ENCODE peak calls at places on chromosomes 13 and 19, in seven cellular contexts. One of them, this sample, is unnamed.

GRCh38 chr13:23020246-23020843 is 160.4 kb upstream of the SGCG start:
- DNase-seq in brain microvascular endothelial cell: peak
- DNase-seq in NB4: peak
- DNase-seq in EL: peak
- DNase-seq in stimulated activated CD8-positive, alpha-beta memory T cell treated with anti-CD3 and anti-CD28 coated beads, Interleukin-4, amount 100 ng/mL, for 1 hour: no peak
- DNase-seq in Caki2: peak
- DNase-seq in stimulated activated CD4-positive, alpha-beta T cell treated with anti-CD3 and anti-CD28 coated beads, Interleukin-4, amount 100 ng/mL, for 4 hours: no peak
- DNase-seq in this sample: peak

GRCh38 chr13:60716296-60716695 is 319.3 kb downstream of the TDRD3 start:
- DNase-seq in EL: no peak
- DNase-seq in brain microvascular endothelial cell: no peak
- DNase-seq in Caki2: no peak
- DNase-seq in NB4: no peak
- DNase-seq in stimulated activated CD4-positive, alpha-beta T cell treated with anti-CD3 and anti-CD28 coated beads, Interleukin-4, amount 100 ng/mL, for 4 hours: no peak
- DNase-seq in stimulated activated CD8-positive, alpha-beta memory T cell treated with anti-CD3 and anti-CD28 coated beads, Interleukin-4, amount 100 ng/mL, for 1 hour: no peak
- DNase-seq in this sample: no peak

GRCh38 chr19:19528721-19529490 is at the start of gene YJEFN3:
- DNase-seq in stimulated activated CD8-positive, alpha-beta memory T cell treated with anti-CD3 and anti-CD28 coated beads, Interleukin-4, amount 100 ng/mL, for 1 hour: no peak
- DNase-seq in EL: no peak
- DNase-seq in brain microvascular endothelial cell: peak
- DNase-seq in Caki2: no peak
- DNase-seq in stimulated activated CD4-positive, alpha-beta T cell treated with anti-CD3 and anti-CD28 coated beads, Interleukin-4, amount 100 ng/mL, for 4 hours: no peak
- DNase-seq in NB4: no peak
- DNase-seq in this sample: no peak

GRCh38 chr19:33613601-33614000 is 8.2 kb upstream of the CHST8 start:
- DNase-seq in stimulated activated CD8-positive, alpha-beta memory T cell treated with anti-CD3 and anti-CD28 coated beads, Interleukin-4, amount 100 ng/mL, for 1 hour: no peak
- DNase-seq in stimulated activated CD4-positive, alpha-beta T cell treated with anti-CD3 and anti-CD28 coated beads, Interleukin-4, amount 100 ng/mL, for 4 hours: no peak
- DNase-seq in brain microvascular endothelial cell: no peak
- DNase-seq in NB4: no peak
- DNase-seq in EL: no peak
- DNase-seq in Caki2: no peak
- DNase-seq in this sample: no peak

GRCh38 chr19:50549927-50550593 is 18.2 kb downstream of the LRRC4B start:
- DNase-seq in brain microvascular endothelial cell: no peak
- DNase-seq in NB4: no peak
- DNase-seq in stimulated activated CD4-positive, alpha-beta T cell treated with anti-CD3 and anti-CD28 coated beads, Interleukin-4, amount 100 ng/mL, for 4 hours: no peak
- DNase-seq in EL: no peak
- DNase-seq in stimulated activated CD8-positive, alpha-beta memory T cell treated with anti-CD3 and anti-CD28 coated beads, Interleukin-4, amount 100 ng/mL, for 1 hour: no peak
- DNase-seq in Caki2: no peak
- DNase-seq in this sample: no peak

GRCh38 chr13:49625392-49626137 is 2.7 kb upstream of the ARL11 start:
- DNase-seq in stimulated activated CD4-positive, alpha-beta T cell treated with anti-CD3 and anti-CD28 coated beads, Interleukin-4, amount 100 ng/mL, for 4 hours: no peak
- DNase-seq in NB4: no peak
- DNase-seq in Caki2: peak
- DNase-seq in brain microvascular endothelial cell: peak
- DNase-seq in stimulated activated CD8-positive, alpha-beta memory T cell treated with anti-CD3 and anti-CD28 coated beads, Interleukin-4, amount 100 ng/mL, for 1 hour: no peak
- DNase-seq in EL: no peak
- DNase-seq in this sample: no peak

GRCh38 chr13:29704648-29705047 is 109.2 kb upstream of the SLC7A1 start:
- DNase-seq in Caki2: no peak
- DNase-seq in EL: no peak
- DNase-seq in brain microvascular endothelial cell: peak
- DNase-seq in stimulated activated CD4-positive, alpha-beta T cell treated with anti-CD3 and anti-CD28 coated beads, Interleukin-4, amount 100 ng/mL, for 4 hours: no peak
- DNase-seq in NB4: no peak
- DNase-seq in stimulated activated CD8-positive, alpha-beta memory T cell treated with anti-CD3 and anti-CD28 coated beads, Interleukin-4, amount 100 ng/mL, for 1 hour: no peak
- DNase-seq in this sample: no peak

GRCh38 chr13:64910061-64910460 is 2320.1 kb downstream of the PCDH9 start:
- DNase-seq in brain microvascular endothelial cell: no peak
- DNase-seq in EL: no peak
- DNase-seq in stimulated activated CD8-positive, alpha-beta memory T cell treated with anti-CD3 and anti-CD28 coated beads, Interleukin-4, amount 100 ng/mL, for 1 hour: no peak
- DNase-seq in Caki2: no peak
- DNase-seq in NB4: no peak
- DNase-seq in stimulated activated CD4-positive, alpha-beta T cell treated with anti-CD3 and anti-CD28 coated beads, Interleukin-4, amount 100 ng/mL, for 4 hours: no peak
- DNase-seq in this sample: no peak

GRCh38 chr19:41134616-41135015 is 20.4 kb downstream of the CYP2F1 start:
- DNase-seq in EL: no peak
- DNase-seq in stimulated activated CD8-positive, alpha-beta memory T cell treated with anti-CD3 and anti-CD28 coated beads, Interleukin-4, amount 100 ng/mL, for 1 hour: no peak
- DNase-seq in stimulated activated CD4-positive, alpha-beta T cell treated with anti-CD3 and anti-CD28 coated beads, Interleukin-4, amount 100 ng/mL, for 4 hours: no peak
- DNase-seq in Caki2: no peak
- DNase-seq in NB4: no peak
- DNase-seq in brain microvascular endothelial cell: no peak
- DNase-seq in this sample: no peak

GRCh38 chr13:31037351-31037750 is 104.9 kb downstream of the TEX26 start:
- DNase-seq in EL: no peak
- DNase-seq in Caki2: no peak
- DNase-seq in stimulated activated CD4-positive, alpha-beta T cell treated with anti-CD3 and anti-CD28 coated beads, Interleukin-4, amount 100 ng/mL, for 4 hours: no peak
- DNase-seq in brain microvascular endothelial cell: no peak
- DNase-seq in NB4: no peak
- DNase-seq in stimulated activated CD8-positive, alpha-beta memory T cell treated with anti-CD3 and anti-CD28 coated beads, Interleukin-4, amount 100 ng/mL, for 1 hour: no peak
- DNase-seq in this sample: no peak

GRCh38 chr13:21309542-21310172 is 133.2 kb downstream of the MRPL57 start:
- DNase-seq in brain microvascular endothelial cell: no peak
- DNase-seq in NB4: no peak
- DNase-seq in Caki2: no peak
- DNase-seq in stimulated activated CD4-positive, alpha-beta T cell treated with anti-CD3 and anti-CD28 coated beads, Interleukin-4, amount 100 ng/mL, for 4 hours: no peak
- DNase-seq in stimulated activated CD8-positive, alpha-beta memory T cell treated with anti-CD3 and anti-CD28 coated beads, Interleukin-4, amount 100 ng/mL, for 1 hour: no peak
- DNase-seq in EL: no peak
- DNase-seq in this sample: no peak

GRCh38 chr13:113724780-113725315 is 34.2 kb upstream of the TMEM255B start:
- DNase-seq in Caki2: peak
- DNase-seq in stimulated activated CD8-positive, alpha-beta memory T cell treated with anti-CD3 and anti-CD28 coated beads, Interleukin-4, amount 100 ng/mL, for 1 hour: peak
- DNase-seq in NB4: peak
- DNase-seq in stimulated activated CD4-positive, alpha-beta T cell treated with anti-CD3 and anti-CD28 coated beads, Interleukin-4, amount 100 ng/mL, for 4 hours: peak
- DNase-seq in EL: peak
- DNase-seq in brain microvascular endothelial cell: peak
- DNase-seq in this sample: peak

GRCh38 chr19:53511933-53512374 is 26.0 kb upstream of the ZNF331 start:
- DNase-seq in Caki2: no peak
- DNase-seq in EL: peak
- DNase-seq in stimulated activated CD4-positive, alpha-beta T cell treated with anti-CD3 and anti-CD28 coated beads, Interleukin-4, amount 100 ng/mL, for 4 hours: peak
- DNase-seq in brain microvascular endothelial cell: peak
- DNase-seq in stimulated activated CD8-positive, alpha-beta memory T cell treated with anti-CD3 and anti-CD28 coated beads, Interleukin-4, amount 100 ng/mL, for 1 hour: no peak
- DNase-seq in NB4: peak
- DNase-seq in this sample: peak

GRCh38 chr13:40776681-40777165 is 5.7 kb upstream of the MRPS31 start:
- DNase-seq in stimulated activated CD4-positive, alpha-beta T cell treated with anti-CD3 and anti-CD28 coated beads, Interleukin-4, amount 100 ng/mL, for 4 hours: peak
- DNase-seq in Caki2: no peak
- DNase-seq in NB4: peak
- DNase-seq in EL: peak
- DNase-seq in stimulated activated CD8-positive, alpha-beta memory T cell treated with anti-CD3 and anti-CD28 coated beads, Interleukin-4, amount 100 ng/mL, for 1 hour: no peak
- DNase-seq in brain microvascular endothelial cell: peak
- DNase-seq in this sample: peak

GRCh38 chr13:100159584-100159983 is 70.7 kb downstream of the PCCA start:
- DNase-seq in stimulated activated CD4-positive, alpha-beta T cell treated with anti-CD3 and anti-CD28 coated beads, Interleukin-4, amount 100 ng/mL, for 4 hours: no peak
- DNase-seq in Caki2: no peak
- DNase-seq in brain microvascular endothelial cell: no peak
- DNase-seq in stimulated activated CD8-positive, alpha-beta memory T cell treated with anti-CD3 and anti-CD28 coated beads, Interleukin-4, amount 100 ng/mL, for 1 hour: no peak
- DNase-seq in NB4: no peak
- DNase-seq in EL: no peak
- DNase-seq in this sample: no peak

GRCh38 chr13:113802090-113802531 is 43.1 kb downstream of the TMEM255B start:
- DNase-seq in NB4: peak
- DNase-seq in stimulated activated CD4-positive, alpha-beta T cell treated with anti-CD3 and anti-CD28 coated beads, Interleukin-4, amount 100 ng/mL, for 4 hours: no peak
- DNase-seq in EL: peak
- DNase-seq in brain microvascular endothelial cell: peak
- DNase-seq in Caki2: peak
- DNase-seq in stimulated activated CD8-positive, alpha-beta memory T cell treated with anti-CD3 and anti-CD28 coated beads, Interleukin-4, amount 100 ng/mL, for 1 hour: no peak
- DNase-seq in this sample: no peak

GRCh38 chr19:53659292-53659691 is 27.5 kb downstream of the DPRX start:
- DNase-seq in stimulated activated CD4-positive, alpha-beta T cell treated with anti-CD3 and anti-CD28 coated beads, Interleukin-4, amount 100 ng/mL, for 4 hours: no peak
- DNase-seq in brain microvascular endothelial cell: no peak
- DNase-seq in Caki2: no peak
- DNase-seq in stimulated activated CD8-positive, alpha-beta memory T cell treated with anti-CD3 and anti-CD28 coated beads, Interleukin-4, amount 100 ng/mL, for 1 hour: no peak
- DNase-seq in NB4: peak
- DNase-seq in EL: peak
- DNase-seq in this sample: peak

GRCh38 chr19:4589579-4590410 is 30.3 kb upstream of the SEMA6B start:
- DNase-seq in brain microvascular endothelial cell: no peak
- DNase-seq in EL: no peak
- DNase-seq in stimulated activated CD8-positive, alpha-beta memory T cell treated with anti-CD3 and anti-CD28 coated beads, Interleukin-4, amount 100 ng/mL, for 1 hour: no peak
- DNase-seq in Caki2: peak
- DNase-seq in stimulated activated CD4-positive, alpha-beta T cell treated with anti-CD3 and anti-CD28 coated beads, Interleukin-4, amount 100 ng/mL, for 4 hours: no peak
- DNase-seq in NB4: peak
- DNase-seq in this sample: peak

GRCh38 chr13:69468624-69469023 is 639.0 kb upstream of the ATXN8OS start:
- DNase-seq in EL: no peak
- DNase-seq in stimulated activated CD4-positive, alpha-beta T cell treated with anti-CD3 and anti-CD28 coated beads, Interleukin-4, amount 100 ng/mL, for 4 hours: no peak
- DNase-seq in stimulated activated CD8-positive, alpha-beta memory T cell treated with anti-CD3 and anti-CD28 coated beads, Interleukin-4, amount 100 ng/mL, for 1 hour: no peak
- DNase-seq in brain microvascular endothelial cell: no peak
- DNase-seq in Caki2: no peak
- DNase-seq in NB4: no peak
- DNase-seq in this sample: no peak

GRCh38 chr13:93775027-93775426 is 548.4 kb downstream of the GPC6 start:
- DNase-seq in NB4: no peak
- DNase-seq in EL: no peak
- DNase-seq in stimulated activated CD4-positive, alpha-beta T cell treated with anti-CD3 and anti-CD28 coated beads, Interleukin-4, amount 100 ng/mL, for 4 hours: no peak
- DNase-seq in brain microvascular endothelial cell: no peak
- DNase-seq in Caki2: no peak
- DNase-seq in stimulated activated CD8-positive, alpha-beta memory T cell treated with anti-CD3 and anti-CD28 coated beads, Interleukin-4, amount 100 ng/mL, for 1 hour: no peak
- DNase-seq in this sample: no peak

GRCh38 chr19:50695251-50696064 is 24.1 kb downstream of the SHANK1 start:
- DNase-seq in EL: no peak
- DNase-seq in NB4: peak
- DNase-seq in stimulated activated CD8-positive, alpha-beta memory T cell treated with anti-CD3 and anti-CD28 coated beads, Interleukin-4, amount 100 ng/mL, for 1 hour: no peak
- DNase-seq in stimulated activated CD4-positive, alpha-beta T cell treated with anti-CD3 and anti-CD28 coated beads, Interleukin-4, amount 100 ng/mL, for 4 hours: no peak
- DNase-seq in Caki2: no peak
- DNase-seq in brain microvascular endothelial cell: no peak
- DNase-seq in this sample: no peak

GRCh38 chr19:41064974-41065569 is 23.2 kb upstream of the CYP2A13 start:
- DNase-seq in stimulated activated CD8-positive, alpha-beta memory T cell treated with anti-CD3 and anti-CD28 coated beads, Interleukin-4, amount 100 ng/mL, for 1 hour: no peak
- DNase-seq in stimulated activated CD4-positive, alpha-beta T cell treated with anti-CD3 and anti-CD28 coated beads, Interleukin-4, amount 100 ng/mL, for 4 hours: no peak
- DNase-seq in EL: peak
- DNase-seq in Caki2: peak
- DNase-seq in NB4: no peak
- DNase-seq in brain microvascular endothelial cell: peak
- DNase-seq in this sample: peak

GRCh38 chr19:43895727-43896126 is 39.4 kb downstream of the ZNF45 start:
- DNase-seq in NB4: no peak
- DNase-seq in brain microvascular endothelial cell: no peak
- DNase-seq in Caki2: no peak
- DNase-seq in stimulated activated CD4-positive, alpha-beta T cell treated with anti-CD3 and anti-CD28 coated beads, Interleukin-4, amount 100 ng/mL, for 4 hours: no peak
- DNase-seq in EL: no peak
- DNase-seq in stimulated activated CD8-positive, alpha-beta memory T cell treated with anti-CD3 and anti-CD28 coated beads, Interleukin-4, amount 100 ng/mL, for 1 hour: no peak
- DNase-seq in this sample: no peak

GRCh38 chr13:79427265-79427664 is 21.2 kb upstream of the RBM26 start:
- DNase-seq in stimulated activated CD8-positive, alpha-beta memory T cell treated with anti-CD3 and anti-CD28 coated beads, Interleukin-4, amount 100 ng/mL, for 1 hour: no peak
- DNase-seq in brain microvascular endothelial cell: no peak
- DNase-seq in Caki2: no peak
- DNase-seq in NB4: no peak
- DNase-seq in stimulated activated CD4-positive, alpha-beta T cell treated with anti-CD3 and anti-CD28 coated beads, Interleukin-4, amount 100 ng/mL, for 4 hours: no peak
- DNase-seq in EL: no peak
- DNase-seq in this sample: no peak

This sample was measured in Karpas-422.